ENCODE peak calls at places on chromosome 18, in six cellular contexts. One of them, this sample, is unnamed.

GRCh38 chr18:48806551-48807261 is 144.1 kb downstream of the SMAD7 start:
- DNase-seq in NCI-H1105: no peak
- DNase-seq in GM04504: no peak
- DNase-seq in uterus: peak; percentile 23
- DNase-seq in vagina: peak; percentile 81
- DNase-seq in suprapubic skin: peak; percentile 68
- DNase-seq in this sample: no peak

GRCh38 chr18:2536493-2536892 is 34.8 kb downstream of the METTL4 start:
- DNase-seq in GM04504: peak; percentile 3
- DNase-seq in NCI-H1105: no peak
- DNase-seq in uterus: no peak
- DNase-seq in vagina: no peak
- DNase-seq in suprapubic skin: no peak
- DNase-seq in this sample: no peak

GRCh38 chr18:22641973-22642372 is 224.3 kb upstream of the CTAGE1 start:
- DNase-seq in suprapubic skin: no peak
- DNase-seq in vagina: no peak
- DNase-seq in GM04504: no peak
- DNase-seq in uterus: no peak
- DNase-seq in NCI-H1105: no peak
- DNase-seq in this sample: no peak

GRCh38 chr18:53943463-53943862 is 281.0 kb downstream of the MBD2 start:
- DNase-seq in NCI-H1105: no peak
- DNase-seq in vagina: no peak
- DNase-seq in GM04504: no peak
- DNase-seq in suprapubic skin: no peak
- DNase-seq in uterus: no peak
- DNase-seq in this sample: no peak

GRCh38 chr18:11366410-11366809 is 217.0 kb upstream of the PIEZO2 start:
- DNase-seq in vagina: no peak
- DNase-seq in suprapubic skin: no peak
- DNase-seq in GM04504: no peak
- DNase-seq in NCI-H1105: no peak
- DNase-seq in uterus: no peak
- DNase-seq in this sample: no peak

GRCh38 chr18:73235491-73235890 is 367.7 kb upstream of the NETO1 start:
- DNase-seq in NCI-H1105: no peak
- DNase-seq in vagina: no peak
- DNase-seq in uterus: no peak
- DNase-seq in suprapubic skin: no peak
- DNase-seq in GM04504: peak; percentile 1
- DNase-seq in this sample: no peak

GRCh38 chr18:394997-395383 is 105.5 kb downstream of the COLEC12 start:
- DNase-seq in vagina: no peak
- DNase-seq in suprapubic skin: no peak
- DNase-seq in GM04504: peak; percentile 95
- DNase-seq in NCI-H1105: no peak
- DNase-seq in uterus: peak; percentile 37
- DNase-seq in this sample: no peak

GRCh38 chr18:26549486-26550435 is 1.4 kb upstream of the KCTD1 start:
- DNase-seq in uterus: peak; percentile 59
- DNase-seq in suprapubic skin: peak; percentile 73
- DNase-seq in vagina: no peak
- DNase-seq in GM04504: no peak
- DNase-seq in NCI-H1105: peak; percentile 70
- DNase-seq in this sample: peak; percentile 75

GRCh38 chr18:8162797-8163196 is 446.4 kb upstream of the RAB12 start:
- DNase-seq in NCI-H1105: peak; percentile 72
- DNase-seq in suprapubic skin: no peak
- DNase-seq in uterus: no peak
- DNase-seq in vagina: no peak
- DNase-seq in GM04504: no peak
- DNase-seq in this sample: peak; percentile 59

GRCh38 chr18:67104700-67105284 is 411.7 kb downstream of the DSEL start:
- DNase-seq in uterus: no peak
- DNase-seq in GM04504: peak; percentile 47
- DNase-seq in suprapubic skin: peak; percentile 73
- DNase-seq in NCI-H1105: peak; percentile 73
- DNase-seq in vagina: no peak
- DNase-seq in this sample: peak; percentile 30

GRCh38 chr18:57077786-57078552 is 68.9 kb upstream of the BOD1L2 start:
- DNase-seq in GM04504: no peak
- DNase-seq in NCI-H1105: no peak
- DNase-seq in vagina: no peak
- DNase-seq in suprapubic skin: no peak
- DNase-seq in uterus: no peak
- DNase-seq in this sample: no peak

GRCh38 chr18:77983270-77983669 is 733.6 kb downstream of the GALR1 start:
- DNase-seq in GM04504: no peak
- DNase-seq in uterus: no peak
- DNase-seq in NCI-H1105: no peak
- DNase-seq in suprapubic skin: no peak
- DNase-seq in vagina: no peak
- DNase-seq in this sample: no peak

GRCh38 chr18:2134364-2134763 is 436.9 kb downstream of the METTL4 start:
- DNase-seq in NCI-H1105: no peak
- DNase-seq in suprapubic skin: no peak
- DNase-seq in uterus: no peak
- DNase-seq in vagina: no peak
- DNase-seq in GM04504: no peak
- DNase-seq in this sample: no peak

GRCh38 chr18:5297582-5297981 is 2.1 kb upstream of the ZBTB14 start:
- DNase-seq in vagina: no peak
- DNase-seq in NCI-H1105: no peak
- DNase-seq in suprapubic skin: no peak
- DNase-seq in uterus: no peak
- DNase-seq in GM04504: no peak
- DNase-seq in this sample: no peak

GRCh38 chr18:33802955-33803354 is 224.9 kb downstream of the ASXL3 start:
- DNase-seq in GM04504: no peak
- DNase-seq in NCI-H1105: peak; percentile 99
- DNase-seq in suprapubic skin: no peak
- DNase-seq in vagina: no peak
- DNase-seq in uterus: no peak
- DNase-seq in this sample: peak; percentile 89

GRCh38 chr18:10197097-10197496 is 257.3 kb upstream of the APCDD1 start:
- DNase-seq in GM04504: no peak
- DNase-seq in uterus: no peak
- DNase-seq in NCI-H1105: no peak
- DNase-seq in vagina: no peak
- DNase-seq in suprapubic skin: no peak
- DNase-seq in this sample: no peak

GRCh38 chr18:68454511-68455228 is 260.2 kb downstream of the TMX3 start:
- DNase-seq in NCI-H1105: no peak
- DNase-seq in uterus: no peak
- DNase-seq in suprapubic skin: no peak
- DNase-seq in GM04504: peak; percentile 44
- DNase-seq in vagina: no peak
- DNase-seq in this sample: no peak

GRCh38 chr18:44826418-44827259 is 146.0 kb downstream of the SETBP1 start:
- DNase-seq in suprapubic skin: peak; percentile 73
- DNase-seq in uterus: peak; percentile 78
- DNase-seq in GM04504: peak; percentile 78
- DNase-seq in NCI-H1105: peak; percentile 71
- DNase-seq in vagina: no peak
- DNase-seq in this sample: no peak

GRCh38 chr18:45050712-45051639 is 370.3 kb downstream of the SETBP1 start:
- DNase-seq in NCI-H1105: no peak
- DNase-seq in uterus: no peak
- DNase-seq in suprapubic skin: no peak
- DNase-seq in vagina: no peak
- DNase-seq in GM04504: peak; percentile 69
- DNase-seq in this sample: no peak

GRCh38 chr18:7950380-7951143 is 383.4 kb downstream of the PTPRM start:
- DNase-seq in uterus: no peak
- DNase-seq in suprapubic skin: no peak
- DNase-seq in GM04504: no peak
- DNase-seq in NCI-H1105: no peak
- DNase-seq in vagina: no peak
- DNase-seq in this sample: no peak

GRCh38 chr18:55290898-55291297 is 297.1 kb downstream of the TCF4 start:
- DNase-seq in suprapubic skin: no peak
- DNase-seq in uterus: no peak
- DNase-seq in GM04504: no peak
- DNase-seq in NCI-H1105: no peak
- DNase-seq in vagina: no peak
- DNase-seq in this sample: no peak

GRCh38 chr18:77124452-77124922 is 8.1 kb downstream of the MBP start:
- DNase-seq in uterus: no peak
- DNase-seq in GM04504: no peak
- DNase-seq in NCI-H1105: no peak
- DNase-seq in suprapubic skin: no peak
- DNase-seq in vagina: no peak
- DNase-seq in this sample: no peak

GRCh38 chr18:59623456-59624383 is 73.5 kb downstream of the CCBE1 start:
- DNase-seq in uterus: peak; percentile 36
- DNase-seq in NCI-H1105: no peak
- DNase-seq in suprapubic skin: no peak
- DNase-seq in GM04504: no peak
- DNase-seq in vagina: no peak
- DNase-seq in this sample: no peak

GRCh38 chr18:69328086-69328485 is 72.6 kb upstream of the DOK6 start:
- DNase-seq in NCI-H1105: no peak
- DNase-seq in uterus: no peak
- DNase-seq in suprapubic skin: no peak
- DNase-seq in GM04504: no peak
- DNase-seq in vagina: no peak
- DNase-seq in this sample: no peak

GRCh38 chr18:46297621-46298020 is 193.4 kb downstream of the HAUS1 start:
- DNase-seq in vagina: no peak
- DNase-seq in GM04504: no peak
- DNase-seq in NCI-H1105: no peak
- DNase-seq in uterus: no peak
- DNase-seq in suprapubic skin: no peak
- DNase-seq in this sample: no peak

GRCh38 chr18:52219102-52219501 is 120.9 kb upstream of the DCC start:
- DNase-seq in uterus: no peak
- DNase-seq in vagina: no peak
- DNase-seq in suprapubic skin: no peak
- DNase-seq in NCI-H1105: no peak
- DNase-seq in GM04504: no peak
- DNase-seq in this sample: no peak

GRCh38 chr18:58616446-58616845 is 12.4 kb downstream of the ALPK2 start:
- DNase-seq in NCI-H1105: no peak
- DNase-seq in uterus: no peak
- DNase-seq in vagina: no peak
- DNase-seq in suprapubic skin: no peak
- DNase-seq in GM04504: no peak
- DNase-seq in this sample: no peak

GRCh38 chr18:22559414-22560282 is 141.9 kb upstream of the CTAGE1 start:
- DNase-seq in NCI-H1105: peak; percentile 26
- DNase-seq in GM04504: no peak
- DNase-seq in uterus: peak; percentile 77
- DNase-seq in suprapubic skin: peak; percentile 76
- DNase-seq in vagina: no peak
- DNase-seq in this sample: peak; percentile 38

GRCh38 chr18:9684901-9685738 is 23.0 kb upstream of the RAB31 start:
- DNase-seq in uterus: peak; percentile 37
- DNase-seq in NCI-H1105: no peak
- DNase-seq in suprapubic skin: no peak
- DNase-seq in GM04504: no peak
- DNase-seq in vagina: no peak
- DNase-seq in this sample: no peak

GRCh38 chr18:6547476-6547875 is 132.8 kb upstream of the L3MBTL4 start:
- DNase-seq in uterus: no peak
- DNase-seq in suprapubic skin: no peak
- DNase-seq in NCI-H1105: no peak
- DNase-seq in vagina: no peak
- DNase-seq in GM04504: no peak
- DNase-seq in this sample: no peak

GRCh38 chr18:50340078-50340477 is 34.8 kb upstream of the SKA1 start:
- DNase-seq in NCI-H1105: no peak
- DNase-seq in uterus: no peak
- DNase-seq in suprapubic skin: no peak
- DNase-seq in vagina: no peak
- DNase-seq in GM04504: no peak
- DNase-seq in this sample: no peak

GRCh38 chr18:3725100-3725499 is 275.1 kb downstream of the TGIF1 start:
- DNase-seq in vagina: no peak
- DNase-seq in uterus: no peak
- DNase-seq in suprapubic skin: no peak
- DNase-seq in NCI-H1105: no peak
- DNase-seq in GM04504: no peak
- DNase-seq in this sample: no peak

GRCh38 chr18:45974088-45974536 is 7.0 kb upstream of the EPG5 start:
- DNase-seq in vagina: no peak
- DNase-seq in GM04504: no peak
- DNase-seq in NCI-H1105: peak; percentile 69
- DNase-seq in uterus: peak; percentile 27
- DNase-seq in suprapubic skin: no peak
- DNase-seq in this sample: peak; percentile 40

GRCh38 chr18:79926306-79926705 is 25.1 kb downstream of the SLC66A2 start:
- DNase-seq in suprapubic skin: peak; percentile 55
- DNase-seq in vagina: no peak
- DNase-seq in uterus: peak; percentile 9
- DNase-seq in NCI-H1105: no peak
- DNase-seq in GM04504: no peak
- DNase-seq in this sample: no peak